ENCODE peak calls at places on chromosomes 7 and 10, in nine cellular contexts. One of them, this sample, is unnamed.

GRCh38 chr10:96025566-96025965 is 17.8 kb upstream of the CCNJ start:
- DNase-seq in upper lobe of right lung: no peak
- DNase-seq in fibroblast of lung: peak
- DNase-seq in endothelial cell of umbilical vein: peak
- DNase-seq in neural crest cell: no peak
- DNase-seq in A549: peak
- DNase-seq in BJ: no peak
- DNase-seq in cardiac fibroblast: peak
- DNase-seq in fibroblast of the aortic adventitia: no peak
- DNase-seq in this sample: no peak

GRCh38 chr7:30585675-30586074 is 9.0 kb upstream of the GARS1 start:
- DNase-seq in upper lobe of right lung: no peak
- DNase-seq in fibroblast of lung: peak
- DNase-seq in endothelial cell of umbilical vein: no peak
- DNase-seq in neural crest cell: no peak
- DNase-seq in A549: no peak
- DNase-seq in BJ: no peak
- DNase-seq in cardiac fibroblast: peak
- DNase-seq in fibroblast of the aortic adventitia: no peak
- DNase-seq in this sample: no peak

GRCh38 chr10:133177380-133178157 is 17.6 kb downstream of the KNDC1 start:
- DNase-seq in upper lobe of right lung: no peak
- DNase-seq in fibroblast of lung: no peak
- DNase-seq in endothelial cell of umbilical vein: no peak
- DNase-seq in neural crest cell: no peak
- DNase-seq in A549: no peak
- DNase-seq in BJ: no peak
- DNase-seq in cardiac fibroblast: no peak
- DNase-seq in fibroblast of the aortic adventitia: no peak
- DNase-seq in this sample: no peak

GRCh38 chr7:94297397-94297838 is 97.3 kb upstream of the COL1A2 start:
- DNase-seq in upper lobe of right lung: no peak
- DNase-seq in fibroblast of lung: peak
- DNase-seq in endothelial cell of umbilical vein: no peak
- DNase-seq in neural crest cell: no peak
- DNase-seq in A549: no peak
- DNase-seq in BJ: peak
- DNase-seq in cardiac fibroblast: peak
- DNase-seq in fibroblast of the aortic adventitia: peak
- DNase-seq in this sample: peak

GRCh38 chr7:55109384-55110167 is 90.8 kb downstream of the EGFR start:
- DNase-seq in upper lobe of right lung: no peak
- DNase-seq in fibroblast of lung: peak
- DNase-seq in endothelial cell of umbilical vein: no peak
- DNase-seq in neural crest cell: no peak
- DNase-seq in A549: no peak
- DNase-seq in BJ: no peak
- DNase-seq in cardiac fibroblast: peak
- DNase-seq in fibroblast of the aortic adventitia: peak
- DNase-seq in this sample: peak

GRCh38 chr10:114668375-114669080 is 10.5 kb upstream of the ABLIM1 start:
- DNase-seq in upper lobe of right lung: no peak
- DNase-seq in fibroblast of lung: no peak
- DNase-seq in endothelial cell of umbilical vein: no peak
- DNase-seq in neural crest cell: no peak
- DNase-seq in A549: no peak
- DNase-seq in BJ: no peak
- DNase-seq in cardiac fibroblast: no peak
- DNase-seq in fibroblast of the aortic adventitia: no peak
- DNase-seq in this sample: no peak

GRCh38 chr7:146397141-146397540 is 280.5 kb downstream of the CNTNAP2 start:
- DNase-seq in upper lobe of right lung: no peak
- DNase-seq in fibroblast of lung: no peak
- DNase-seq in endothelial cell of umbilical vein: no peak
- DNase-seq in neural crest cell: no peak
- DNase-seq in A549: no peak
- DNase-seq in BJ: no peak
- DNase-seq in cardiac fibroblast: no peak
- DNase-seq in fibroblast of the aortic adventitia: no peak
- DNase-seq in this sample: no peak

GRCh38 chr7:143884978-143885559 is 16.9 kb downstream of the TCAF1 start:
- DNase-seq in upper lobe of right lung: no peak
- DNase-seq in fibroblast of lung: peak
- DNase-seq in endothelial cell of umbilical vein: peak
- DNase-seq in neural crest cell: peak
- DNase-seq in A549: no peak
- DNase-seq in BJ: no peak
- DNase-seq in cardiac fibroblast: peak
- DNase-seq in fibroblast of the aortic adventitia: peak
- DNase-seq in this sample: peak

GRCh38 chr10:70508912-70509366 is 30.4 kb downstream of the PALD1 start:
- DNase-seq in upper lobe of right lung: no peak
- DNase-seq in fibroblast of lung: peak
- DNase-seq in endothelial cell of umbilical vein: peak
- DNase-seq in neural crest cell: no peak
- DNase-seq in A549: no peak
- DNase-seq in BJ: no peak
- DNase-seq in cardiac fibroblast: peak
- DNase-seq in fibroblast of the aortic adventitia: peak
- DNase-seq in this sample: no peak

GRCh38 chr7:151838861-151839381 is 38.0 kb downstream of the PRKAG2 start:
- DNase-seq in upper lobe of right lung: no peak
- DNase-seq in fibroblast of lung: no peak
- DNase-seq in endothelial cell of umbilical vein: no peak
- DNase-seq in neural crest cell: no peak
- DNase-seq in A549: no peak
- DNase-seq in BJ: no peak
- DNase-seq in cardiac fibroblast: no peak
- DNase-seq in fibroblast of the aortic adventitia: no peak
- DNase-seq in this sample: no peak

DNA sequence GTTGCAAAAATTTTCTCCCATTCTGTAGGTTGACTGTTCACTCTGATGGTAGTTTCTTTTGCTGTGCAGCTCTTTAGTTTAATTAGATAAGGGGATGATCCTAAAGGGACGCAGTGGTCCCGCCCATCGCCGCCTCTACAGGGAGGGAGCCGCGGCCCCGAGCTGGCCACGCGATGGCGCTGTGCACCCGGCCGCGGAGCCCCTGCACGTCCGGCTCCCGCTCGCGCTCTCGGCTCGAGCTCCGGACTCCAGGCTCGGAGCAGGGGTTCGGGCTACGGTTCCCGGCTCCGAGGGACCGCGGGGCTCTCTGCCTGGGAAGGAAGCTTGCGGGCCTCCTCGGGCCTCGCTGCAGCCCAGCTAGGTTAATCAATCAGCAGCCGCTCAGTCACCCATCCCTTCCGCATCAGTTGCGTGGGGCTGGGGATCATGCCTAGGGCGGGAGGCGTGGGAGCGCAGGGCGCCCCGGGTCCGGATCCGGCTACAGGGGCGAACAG is 97.8 kb downstream of the WDR11 start:
- DNase-seq in upper lobe of right lung: peak
- DNase-seq in fibroblast of lung: peak
- DNase-seq in endothelial cell of umbilical vein: peak
- DNase-seq in neural crest cell: peak
- DNase-seq in A549: no peak
- DNase-seq in BJ: no peak
- DNase-seq in cardiac fibroblast: peak
- DNase-seq in fibroblast of the aortic adventitia: peak
- DNase-seq in this sample: no peak
- TF ChIP-seq CTCF in upper lobe of right lung: peak
- TF ChIP-seq CTCF in fibroblast of lung: peak
- TF ChIP-seq CTCF in endothelial cell of umbilical vein: peak
- TF ChIP-seq CTCF in neural crest cell: peak
- TF ChIP-seq CTCF in A549: no peak
- TF ChIP-seq CTCF in BJ: peak
- TF ChIP-seq CTCF in cardiac fibroblast: peak
- TF ChIP-seq CTCF in fibroblast of the aortic adventitia: peak
- TF ChIP-seq CTCF in this sample: no peak

GRCh38 chr7:114409750-114410149 is 4.9 kb upstream of the FOXP2 start:
- DNase-seq in upper lobe of right lung: no peak
- DNase-seq in fibroblast of lung: peak
- DNase-seq in endothelial cell of umbilical vein: no peak
- DNase-seq in neural crest cell: no peak
- DNase-seq in A549: no peak
- DNase-seq in BJ: no peak
- DNase-seq in cardiac fibroblast: peak
- DNase-seq in fibroblast of the aortic adventitia: peak
- DNase-seq in this sample: no peak

GRCh38 chr7:114402866-114403635 is 11.6 kb upstream of the FOXP2 start:
- DNase-seq in upper lobe of right lung: no peak
- DNase-seq in fibroblast of lung: no peak
- DNase-seq in endothelial cell of umbilical vein: no peak
- DNase-seq in neural crest cell: no peak
- DNase-seq in A549: no peak
- DNase-seq in BJ: no peak
- DNase-seq in cardiac fibroblast: no peak
- DNase-seq in fibroblast of the aortic adventitia: no peak
- DNase-seq in this sample: no peak

GRCh38 chr7:114405427-114405826 is 9.2 kb upstream of the FOXP2 start:
- DNase-seq in upper lobe of right lung: no peak
- DNase-seq in fibroblast of lung: peak
- DNase-seq in endothelial cell of umbilical vein: no peak
- DNase-seq in neural crest cell: no peak
- DNase-seq in A549: peak
- DNase-seq in BJ: no peak
- DNase-seq in cardiac fibroblast: no peak
- DNase-seq in fibroblast of the aortic adventitia: peak
- DNase-seq in this sample: no peak
- TF ChIP-seq CTCF in upper lobe of right lung: peak
- TF ChIP-seq CTCF in fibroblast of lung: no peak
- TF ChIP-seq CTCF in endothelial cell of umbilical vein: peak
- TF ChIP-seq CTCF in neural crest cell: peak
- TF ChIP-seq CTCF in A549: peak
- TF ChIP-seq CTCF in BJ: peak
- TF ChIP-seq CTCF in cardiac fibroblast: peak
- TF ChIP-seq CTCF in fibroblast of the aortic adventitia: peak
- TF ChIP-seq CTCF in this sample: no peak

GRCh38 chr10:586716-587115 is 102.8 kb downstream of the DIP2C start:
- DNase-seq in upper lobe of right lung: no peak
- DNase-seq in fibroblast of lung: no peak
- DNase-seq in endothelial cell of umbilical vein: no peak
- DNase-seq in neural crest cell: no peak
- DNase-seq in A549: no peak
- DNase-seq in BJ: no peak
- DNase-seq in cardiac fibroblast: no peak
- DNase-seq in fibroblast of the aortic adventitia: no peak
- DNase-seq in this sample: peak

GRCh38 chr10:586151-586550 is 103.3 kb downstream of the DIP2C start:
- DNase-seq in upper lobe of right lung: peak
- DNase-seq in fibroblast of lung: no peak
- DNase-seq in endothelial cell of umbilical vein: no peak
- DNase-seq in neural crest cell: no peak
- DNase-seq in A549: no peak
- DNase-seq in BJ: no peak
- DNase-seq in cardiac fibroblast: no peak
- DNase-seq in fibroblast of the aortic adventitia: no peak
- DNase-seq in this sample: peak

GRCh38 chr10:590721-591120 is 98.7 kb downstream of the DIP2C start:
- DNase-seq in upper lobe of right lung: peak
- DNase-seq in fibroblast of lung: no peak
- DNase-seq in endothelial cell of umbilical vein: no peak
- DNase-seq in neural crest cell: no peak
- DNase-seq in A549: no peak
- DNase-seq in BJ: no peak
- DNase-seq in cardiac fibroblast: no peak
- DNase-seq in fibroblast of the aortic adventitia: no peak
- DNase-seq in this sample: peak

GRCh38 chr10:589961-590680 is 99.3 kb downstream of the DIP2C start:
- DNase-seq in upper lobe of right lung: peak
- DNase-seq in fibroblast of lung: no peak
- DNase-seq in endothelial cell of umbilical vein: no peak
- DNase-seq in neural crest cell: no peak
- DNase-seq in A549: no peak
- DNase-seq in BJ: no peak
- DNase-seq in cardiac fibroblast: no peak
- DNase-seq in fibroblast of the aortic adventitia: no peak
- DNase-seq in this sample: no peak

DNA sequence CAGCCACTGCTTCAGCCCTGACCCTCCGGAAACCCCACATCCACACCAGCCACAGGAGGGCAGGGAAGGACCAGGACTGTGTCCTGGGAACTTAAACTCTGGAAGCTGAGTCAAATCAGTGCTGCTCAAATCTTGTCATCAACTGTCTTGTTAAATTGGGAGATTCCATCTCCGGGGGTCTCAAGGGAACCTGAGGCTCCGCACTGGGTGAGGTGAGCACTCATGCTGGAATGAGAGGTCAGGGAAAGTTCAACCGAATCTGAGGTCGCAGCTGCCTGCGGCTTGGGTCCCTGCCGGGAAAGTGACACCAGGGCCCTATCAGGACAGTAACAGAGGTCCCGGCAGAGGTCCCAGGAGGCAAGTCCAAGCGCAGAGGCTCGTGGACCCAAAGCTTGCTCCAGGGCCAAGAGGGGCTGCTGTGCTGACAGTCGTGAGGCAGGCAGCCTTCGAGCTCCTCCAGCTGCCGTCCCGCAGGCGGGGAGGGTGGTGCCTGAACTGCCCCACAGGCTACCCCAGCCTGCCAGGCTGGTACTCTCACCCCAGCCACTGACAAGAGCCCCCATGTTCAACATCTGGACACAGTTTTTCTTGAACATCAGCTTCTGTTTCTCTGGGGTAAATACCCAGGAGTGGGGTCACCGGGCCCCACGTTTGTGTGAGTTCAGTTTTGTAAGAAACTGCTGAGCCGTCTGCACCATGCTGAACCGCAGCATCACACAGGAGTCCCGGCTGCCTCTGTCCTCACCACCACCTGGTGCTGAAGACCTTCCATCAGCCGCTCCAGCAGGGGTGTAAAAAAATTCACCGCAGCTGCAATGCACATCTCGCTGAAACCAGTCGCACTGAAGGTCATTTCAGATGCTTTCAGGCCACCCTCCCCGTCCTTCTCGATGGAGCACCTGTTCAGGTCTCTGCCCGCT is 101.0 kb downstream of the DIP2C start:
- DNase-seq in upper lobe of right lung: peak
- DNase-seq in fibroblast of lung: peak
- DNase-seq in endothelial cell of umbilical vein: no peak
- DNase-seq in neural crest cell: no peak
- DNase-seq in A549: no peak
- DNase-seq in BJ: no peak
- DNase-seq in cardiac fibroblast: peak
- DNase-seq in fibroblast of the aortic adventitia: peak
- DNase-seq in this sample: peak
- TF ChIP-seq CTCF in upper lobe of right lung: no peak
- TF ChIP-seq CTCF in fibroblast of lung: peak
- TF ChIP-seq CTCF in endothelial cell of umbilical vein: no peak
- TF ChIP-seq CTCF in neural crest cell: no peak
- TF ChIP-seq CTCF in A549: no peak
- TF ChIP-seq CTCF in BJ: peak
- TF ChIP-seq CTCF in cardiac fibroblast: peak
- TF ChIP-seq CTCF in fibroblast of the aortic adventitia: peak
- TF ChIP-seq CTCF in this sample: no peak

DNA sequence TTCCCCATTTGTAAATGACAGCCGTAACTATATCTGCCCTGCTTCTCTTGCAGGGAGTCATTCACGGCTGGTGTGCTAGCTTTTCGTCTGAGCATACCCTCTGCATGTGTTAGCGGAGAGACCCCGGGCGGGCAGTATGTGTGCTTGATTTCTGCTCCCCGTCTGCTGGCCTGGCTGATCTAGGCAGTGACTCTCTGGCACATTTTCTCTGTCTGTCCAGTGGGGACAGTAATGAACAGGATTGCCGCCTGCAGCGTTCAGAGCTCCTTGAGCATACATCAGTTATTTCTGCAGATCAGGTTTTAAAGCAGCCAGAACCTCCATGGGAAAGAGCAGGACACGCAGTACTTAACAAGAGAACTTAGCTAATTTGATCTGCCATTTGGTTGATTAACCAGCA is 242.5 kb downstream of the CELF2 start:
- DNase-seq in upper lobe of right lung: no peak
- DNase-seq in fibroblast of lung: no peak
- DNase-seq in endothelial cell of umbilical vein: no peak
- DNase-seq in neural crest cell: no peak
- DNase-seq in A549: no peak
- DNase-seq in BJ: no peak
- DNase-seq in cardiac fibroblast: no peak
- DNase-seq in fibroblast of the aortic adventitia: no peak
- DNase-seq in this sample: no peak
- TF ChIP-seq CTCF in upper lobe of right lung: no peak
- TF ChIP-seq CTCF in fibroblast of lung: no peak
- TF ChIP-seq CTCF in endothelial cell of umbilical vein: no peak
- TF ChIP-seq CTCF in neural crest cell: peak
- TF ChIP-seq CTCF in A549: no peak
- TF ChIP-seq CTCF in BJ: no peak
- TF ChIP-seq CTCF in cardiac fibroblast: no peak
- TF ChIP-seq CTCF in fibroblast of the aortic adventitia: no peak
- TF ChIP-seq CTCF in this sample: no peak

This sample was measured in lower leg skin.